ENCODE peak calls at places on chromosomes 11 and 22, in nine cellular contexts. M is transverse colon; X is left lung; C is C1 segment of cervical spinal cord; V is iris pigment epithelial cell; H is SHP77; T is H54; G is left colon; J is T-helper 2 cell treated with Interferon-gamma antibody and Interleukin-4, amounts not matched to agents 5 μg/mL and 100 μg/mL, for 36 hours. K is an unnamed sample.

GRCh38 chr11:115340874-115341273 is 163.3 kb downstream of the CADM1 start:
- DNase-seq in M (no peak), X (no peak), C (no peak), V (no peak), H (no peak), T (no peak), G (no peak), J (no peak), K (no peak)

GRCh38 chr11:77752518-77752917 is 68.0 kb downstream of the RSF1 start:
- DNase-seq in M (no peak), X (no peak), C (no peak), V (peak; percentile 34), H (no peak), T (no peak), G (no peak), J (no peak), K (peak; percentile 26)

GRCh38 chr11:92888701-92889100 is 80.8 kb upstream of the MTNR1B start:
- DNase-seq in M (no peak), X (no peak), C (no peak), V (no peak), H (no peak), T (no peak), G (no peak), J (no peak), K (no peak)

GRCh38 chr11:121057922-121058321 is 34.0 kb downstream of the TBCEL start:
- DNase-seq in M (no peak), X (no peak), C (no peak), V (no peak), H (no peak), T (no peak), G (no peak), J (no peak), K (no peak)

GRCh38 chr11:66856496-66857233 is at the start of gene LRFN4:
- DNase-seq in M (peak; percentile 59), X (peak; percentile 86), C (peak; percentile 75), V (no peak), H (no peak), T (peak; percentile 70), G (peak; percentile 36), J (no peak), K (no peak)

GRCh38 chr11:1756024-1756561 is 5.7 kb upstream of the IFITM10 start:
- DNase-seq in M (no peak), X (peak; percentile 63), C (no peak), V (no peak), H (no peak), T (no peak), G (no peak), J (no peak), K (no peak)

GRCh38 chr11:128598755-128599154 is 11.4 kb upstream of the ETS1 start:
- DNase-seq in M (no peak), X (no peak), C (no peak), V (peak; percentile 62), H (no peak), T (no peak), G (no peak), J (no peak), K (no peak)

GRCh38 chr11:31968774-31969433 is 122.0 kb upstream of the RCN1 start:
- DNase-seq in M (no peak), X (no peak), C (no peak), V (peak; percentile 65), H (no peak), T (peak; percentile 35), G (no peak), J (no peak), K (no peak)

GRCh38 chr22:40348025-40348658 is 1.8 kb downstream of the ADSL start:
- DNase-seq in M (peak; percentile 63), X (no peak), C (peak; percentile 6), V (peak; percentile 69), H (peak; percentile 20), T (peak; percentile 13), G (no peak), J (peak; percentile 54), K (no peak)

GRCh38 chr22:44449683-44450425 is 48.2 kb downstream of the RTL6 start:
- DNase-seq in M (no peak), X (no peak), C (no peak), V (no peak), H (no peak), T (no peak), G (no peak), J (no peak), K (no peak)

GRCh38 chr22:38735465-38736256 is 20.1 kb downstream of the SUN2 start:
- DNase-seq in M (no peak), X (peak; percentile 70), C (no peak), V (no peak), H (no peak), T (no peak), G (peak; percentile 21), J (no peak), K (no peak)

GRCh38 chr22:43566561-43567332 is 154.9 kb downstream of the MPPED1 start:
- DNase-seq in M (no peak), X (no peak), C (no peak), V (no peak), H (no peak), T (no peak), G (no peak), J (no peak), K (no peak)

GRCh38 chr22:43853328-43853931 is 8.9 kb downstream of the SULT4A1 start:
- DNase-seq in M (no peak), X (no peak), C (no peak), V (no peak), H (no peak), T (no peak), G (peak; percentile 15), J (no peak), K (peak; percentile 18)

GRCh38 chr22:21445437-21446127 is 21.6 kb upstream of the TMEM191C start:
- DNase-seq in M (no peak), X (peak; percentile 64), C (no peak), V (no peak), H (no peak), T (no peak), G (peak; percentile 17), J (no peak), K (no peak)

GRCh38 chr11:94007906-94008305 is 13.2 kb upstream of the HEPHL1 start:
- DNase-seq in M (no peak), X (no peak), C (no peak), V (no peak), H (no peak), T (no peak), G (no peak), J (no peak), K (no peak)

GRCh38 chr11:112292785-112293407 is 32.2 kb upstream of the PLET1 start:
- DNase-seq in M (no peak), X (no peak), C (no peak), V (peak; percentile 96), H (no peak), T (no peak), G (peak; percentile 39), J (no peak), K (peak; percentile 67)

GRCh38 chr11:119000906-119001305 is 3.0 kb downstream of the CENATAC start:
- DNase-seq in M (no peak), X (no peak), C (no peak), V (peak; percentile 34), H (no peak), T (no peak), G (no peak), J (no peak), K (no peak)